ENCODE peak calls at places on chromosomes 5 and 9, in seven cellular contexts. C is spleen, O is transverse colon, U is H1, R is endothelial cell of umbilical vein, F is HepG2, L is sigmoid colon. I is an unnamed sample.

GRCh38 chr5:94082405-94082804 is 341.0 kb upstream of the POU5F2 start:
- DNase-seq in C (no peak), O (no peak), U (no peak), R (no peak), F (no peak), L (no peak), I (no peak)

GRCh38 chr5:943874-944620 is 51.4 kb downstream of the TRIP13 start:
- DNase-seq in C (no peak), O (no peak), U (no peak), R (no peak), F (no peak), L (no peak), I (no peak)

GRCh38 chr5:39520232-39520572 is 95.4 kb upstream of the DAB2 start:
- DNase-seq in C (no peak), O (no peak), U (no peak), R (peak), F (no peak), L (no peak), I (no peak)

GRCh38 chr5:163730206-163730782 is 224.9 kb downstream of the MAT2B start:
- DNase-seq in C (no peak), O (peak), U (no peak), R (no peak), F (no peak), L (no peak), I (no peak)

GRCh38 chr5:143870871-143871632 is 59.1 kb downstream of the HMHB1 start:
- DNase-seq in C (no peak), O (peak), U (peak), R (no peak), F (no peak), L (no peak), I (no peak)

GRCh38 chr9:133642708-133643361 is 6.7 kb downstream of the DBH start:
- DNase-seq in C (no peak), O (no peak), U (no peak), R (no peak), F (no peak), L (no peak), I (no peak)

GRCh38 chr9:4553951-4554381 is 63.7 kb downstream of the SLC1A1 start:
- DNase-seq in C (no peak), O (no peak), U (no peak), R (peak), F (no peak), L (no peak), I (no peak)

GRCh38 chr5:801472-801871 is 16.9 kb upstream of the ZDHHC11B start:
- DNase-seq in C (no peak), O (no peak), U (no peak), R (no peak), F (no peak), L (no peak), I (no peak)

GRCh38 chr9:114677418-114677817 is 4.6 kb downstream of the TEX48 start:
- DNase-seq in C (no peak), O (peak), U (no peak), R (peak), F (peak), L (peak), I (no peak)

GRCh38 chr5:36875051-36875788 is 1.3 kb upstream of the NIPBL start:
- DNase-seq in C (peak), O (peak), U (no peak), R (peak), F (peak), L (peak), I (no peak)

GRCh38 chr5:94731471-94731870 is 113.0 kb downstream of the SLF1 start:
- DNase-seq in C (no peak), O (no peak), U (no peak), R (no peak), F (no peak), L (no peak), I (no peak)

GRCh38 chr9:86720893-86721698 is 226.2 kb downstream of the GAS1 start:
- DNase-seq in C (no peak), O (no peak), U (no peak), R (no peak), F (no peak), L (no peak), I (no peak)

GRCh38 chr5:15215056-15215455 is 284.9 kb upstream of the FBXL7 start:
- DNase-seq in C (no peak), O (no peak), U (no peak), R (no peak), F (no peak), L (no peak), I (no peak)

GRCh38 chr9:137397675-137398423 is 25.1 kb downstream of the EXD3 start:
- DNase-seq in C (no peak), O (no peak), U (no peak), R (no peak), F (no peak), L (no peak), I (no peak)

GRCh38 chr9:91771027-91771426 is 179.0 kb downstream of the ROR2 start:
- DNase-seq in C (no peak), O (peak), U (no peak), R (no peak), F (no peak), L (peak), I (no peak)

GRCh38 chr5:134851307-134851923 is 5.6 kb downstream of the C5orf24 start:
- DNase-seq in C (no peak), O (no peak), U (no peak), R (peak), F (no peak), L (no peak), I (no peak)

GRCh38 chr9:88533951-88534455 is 975 bp upstream of the NXNL2 start:
- DNase-seq in C (peak), O (peak), U (no peak), R (peak), F (no peak), L (peak), I (no peak)

GRCh38 chr5:33231935-33232334 is 208.8 kb upstream of the TARS1 start:
- DNase-seq in C (no peak), O (no peak), U (no peak), R (no peak), F (no peak), L (no peak), I (no peak)

GRCh38 chr5:124301850-124302249 is 444.6 kb downstream of the ZNF608 start:
- DNase-seq in C (no peak), O (no peak), U (no peak), R (no peak), F (no peak), L (no peak), I (no peak)

GRCh38 chr9:104091708-104092107 is 2.4 kb upstream of the SMC2 start:
- DNase-seq in C (no peak), O (peak), U (no peak), R (peak), F (peak), L (peak), I (no peak)

GRCh38 chr9:125405938-125406811 is 144.5 kb downstream of the GAPVD1 start:
- DNase-seq in C (no peak), O (no peak), U (no peak), R (no peak), F (peak), L (no peak), I (no peak)

GRCh38 chr5:176733586-176734262 is 76.6 kb upstream of the UNC5A start:
- DNase-seq in C (no peak), O (no peak), U (no peak), R (no peak), F (no peak), L (peak), I (no peak)

GRCh38 chr9:120902286-120902685 is 24.3 kb downstream of the TRAF1 start:
- DNase-seq in C (no peak), O (no peak), U (no peak), R (no peak), F (no peak), L (no peak), I (no peak)

DNA sequence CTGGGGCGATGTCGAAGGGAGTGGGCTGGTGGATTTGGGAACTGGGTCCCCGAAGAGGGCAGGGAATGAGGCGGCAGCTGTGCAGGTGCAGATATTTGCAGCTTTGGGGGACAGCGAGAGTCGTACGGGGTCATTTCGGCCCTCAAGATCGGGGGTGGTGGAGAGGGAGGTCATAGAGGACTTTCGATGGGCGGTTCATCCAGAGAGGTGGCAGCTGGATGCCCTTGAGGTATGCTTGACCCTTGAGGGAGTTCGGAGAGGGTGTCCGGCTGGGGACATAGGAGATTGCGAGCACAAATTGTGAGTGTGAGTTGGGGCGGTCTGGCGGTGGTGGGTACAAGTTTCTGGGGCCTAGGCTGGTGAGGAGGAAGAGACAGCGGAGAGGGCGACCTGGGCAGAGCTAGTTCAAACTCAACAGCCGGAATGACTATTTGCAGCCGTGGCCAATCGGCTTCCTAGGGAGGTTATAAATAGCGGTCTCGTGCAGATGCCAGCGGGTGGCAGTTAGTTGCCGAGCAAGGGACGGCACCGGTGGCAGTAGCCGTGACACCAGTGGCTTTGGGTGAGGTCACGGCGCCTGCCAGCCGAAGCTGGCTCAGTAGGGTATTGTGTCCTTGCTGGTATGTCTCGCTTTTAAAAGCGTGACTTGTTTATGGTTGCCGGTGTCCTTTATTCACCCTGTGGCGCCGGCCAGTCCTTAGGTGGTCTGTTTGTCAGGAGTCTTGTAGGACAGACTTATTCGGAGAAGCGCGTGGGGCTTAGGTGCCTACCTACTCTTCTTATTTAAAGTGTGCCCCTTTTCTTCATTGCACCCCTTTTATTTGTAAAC is 769 bp downstream of the NNT start:
- DNase-seq in C (peak), O (peak), U (no peak), R (peak), F (peak), L (peak), I (peak)
- TF ChIP-seq POLR2A in C (peak), O (peak), U (no peak), R (no peak), F (peak), L (no peak), I (peak)

GRCh38 chr5:88145205-88145602 is 123.4 kb downstream of the TMEM161B start:
- DNase-seq in C (no peak), O (no peak), U (no peak), R (no peak), F (no peak), L (no peak), I (no peak)

GRCh38 chr5:88142801-88143692 is 125.6 kb downstream of the TMEM161B start:
- DNase-seq in C (no peak), O (peak), U (no peak), R (peak), F (no peak), L (peak), I (no peak)

GRCh38 chr5:88144219-88145040 is 124.2 kb downstream of the TMEM161B start:
- DNase-seq in C (no peak), O (no peak), U (no peak), R (no peak), F (no peak), L (no peak), I (no peak)

GRCh38 chr5:88145603-88146467 is 122.8 kb downstream of the TMEM161B start:
- DNase-seq in C (no peak), O (no peak), U (no peak), R (no peak), F (peak), L (no peak), I (no peak)

DNA sequence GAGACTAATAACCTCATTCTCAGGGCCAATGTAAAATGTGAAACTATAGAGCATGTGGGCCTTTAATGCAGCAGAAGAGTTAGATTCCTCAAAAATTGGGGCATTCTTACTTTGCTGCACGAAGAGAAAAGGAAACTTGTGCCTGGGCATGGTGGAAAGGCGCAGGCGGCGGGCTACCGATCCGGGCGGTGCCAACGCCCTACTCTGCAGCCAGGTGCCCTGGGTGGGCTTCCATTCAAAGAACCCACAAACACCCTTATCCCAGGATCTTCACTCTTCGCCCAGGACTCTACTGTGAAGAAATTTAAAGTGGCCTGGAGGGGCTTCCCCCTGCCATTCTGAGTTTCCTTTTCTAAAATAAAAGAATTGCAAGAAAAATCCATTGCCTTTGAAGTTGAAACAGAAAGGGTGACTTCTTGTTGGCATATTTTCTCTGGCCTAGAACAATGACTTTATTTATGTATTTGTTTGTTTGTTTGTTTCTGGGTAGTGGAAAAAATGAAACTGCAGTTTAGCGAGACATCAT is 124.9 kb downstream of the TMEM161B start:
- DNase-seq in C (no peak), O (no peak), U (no peak), R (no peak), F (no peak), L (no peak), I (no peak)
- TF ChIP-seq POLR2AphosphoS5 in C (no peak), O (no peak), U (no peak), R (no peak), F (no peak), L (no peak), I (no peak)

DNA sequence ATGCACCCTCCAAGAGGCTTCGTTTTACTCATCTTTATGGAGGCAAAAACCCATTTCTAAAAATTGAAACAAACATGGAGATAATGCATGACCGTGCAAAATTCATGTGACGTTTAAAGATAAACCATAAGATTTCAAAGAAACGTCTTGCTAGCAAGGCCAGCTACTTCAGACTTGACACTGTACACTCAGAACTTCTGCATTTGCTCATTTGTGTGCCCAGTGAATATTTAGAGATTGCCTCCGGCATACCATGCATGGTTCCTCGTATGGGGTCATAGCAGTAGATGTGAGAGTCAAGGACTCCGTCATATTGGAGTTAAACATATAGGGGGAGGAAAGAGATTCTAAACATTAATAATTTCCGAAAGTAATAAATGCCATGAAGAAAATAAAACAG is 78.6 kb upstream of the NEURL1B start:
- DNase-seq in C (no peak), O (no peak), U (no peak), R (no peak), F (no peak), L (no peak), I (no peak)
- TF ChIP-seq POLR2A in C (no peak), O (no peak), U (no peak), R (no peak), F (no peak), L (no peak), I (no peak)

GRCh38 chr9:744790-745456 is 96.6 kb upstream of the DMRT1 start:
- DNase-seq in C (no peak), O (peak), U (no peak), R (no peak), F (peak), L (peak), I (no peak)
- TF ChIP-seq POLR2AphosphoS5 in C (no peak), O (peak), U (no peak), R (no peak), F (no peak), L (peak), I (no peak)

GRCh38 chr5:149355688-149356087 is 2.2 kb upstream of the PCYOX1L start:
- DNase-seq in C (no peak), O (no peak), U (no peak), R (no peak), F (no peak), L (no peak), I (no peak)
- TF ChIP-seq POLR2A in C (no peak), O (no peak), U (no peak), R (no peak), F (no peak), L (no peak), I (no peak)

DNA sequence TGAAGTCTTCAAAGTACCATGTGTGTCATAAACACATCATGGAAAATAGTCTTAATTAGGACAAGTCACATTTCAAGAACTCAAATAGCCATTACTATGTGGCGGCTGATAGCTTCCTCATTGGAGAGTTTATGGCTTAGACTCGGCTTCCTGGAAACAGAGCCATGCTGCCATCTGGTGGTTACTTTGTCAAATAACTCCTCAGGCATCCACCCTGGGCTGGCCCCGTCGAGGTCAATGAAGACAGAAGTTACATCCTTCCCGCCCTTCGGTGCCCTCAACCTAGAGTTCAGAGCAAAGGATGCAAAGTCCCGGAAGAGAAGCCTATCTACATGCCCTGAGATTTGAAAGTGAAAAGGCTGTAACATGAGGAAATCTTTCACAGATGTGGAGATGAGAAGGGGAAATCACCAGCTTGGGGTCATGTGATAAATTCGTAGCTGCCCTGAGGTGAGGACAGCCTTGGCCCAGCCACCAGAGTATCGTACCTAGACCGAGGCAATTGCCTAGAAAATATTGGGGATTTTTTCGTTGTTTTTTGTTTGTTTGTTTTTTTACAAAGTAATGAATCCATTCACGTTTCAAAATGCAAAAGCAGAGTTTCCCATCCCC is 45.5 kb upstream of the ZNF169 start:
- DNase-seq in C (peak), O (peak), U (peak), R (peak), F (peak), L (peak), I (peak)
- TF ChIP-seq POLR2AphosphoS5 in C (peak), O (no peak), U (no peak), R (no peak), F (no peak), L (no peak), I (no peak)

GRCh38 chr5:43171926-43172325 is 20.1 kb upstream of the NIM1K start:
- DNase-seq in C (no peak), O (no peak), U (no peak), R (peak), F (no peak), L (no peak), I (no peak)

GRCh38 chr5:43172779-43173178 is 19.2 kb upstream of the NIM1K start:
- DNase-seq in C (no peak), O (no peak), U (no peak), R (no peak), F (no peak), L (no peak), I (no peak)

GRCh38 chr5:43165323-43165722 is 26.7 kb upstream of the NIM1K start:
- DNase-seq in C (no peak), O (no peak), U (no peak), R (no peak), F (no peak), L (no peak), I (no peak)

GRCh38 chr5:43171441-43171840 is 20.6 kb upstream of the NIM1K start:
- DNase-seq in C (no peak), O (no peak), U (no peak), R (no peak), F (no peak), L (no peak), I (no peak)

DNA sequence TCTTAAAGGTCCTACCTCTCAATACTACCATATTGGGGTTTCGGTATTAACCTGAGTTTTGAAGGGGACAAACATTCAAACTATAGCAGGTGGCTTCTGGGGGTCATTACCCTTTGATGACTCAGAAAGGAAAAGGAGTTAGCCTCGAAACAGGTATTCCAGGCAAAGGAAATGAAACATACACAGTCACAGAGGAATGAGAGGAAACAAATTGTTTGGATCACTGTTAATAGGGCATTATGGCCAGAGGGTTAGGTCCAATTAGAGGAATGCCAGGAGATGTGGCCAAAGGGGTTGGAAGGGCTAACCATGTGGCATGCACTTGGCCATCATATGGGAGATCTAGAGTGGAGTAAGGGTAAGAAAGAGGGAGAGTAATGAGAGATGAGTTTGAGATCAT is 23.9 kb upstream of the NIM1K start:
- DNase-seq in C (no peak), O (no peak), U (no peak), R (peak), F (no peak), L (no peak), I (no peak)
- TF ChIP-seq POLR2A in C (no peak), O (no peak), U (no peak), R (no peak), F (no peak), L (no peak), I (no peak)

GRCh38 chr9:16828335-16829281 is 41.9 kb downstream of the BNC2 start:
- DNase-seq in C (no peak), O (peak), U (no peak), R (peak), F (no peak), L (peak), I (no peak)
- TF ChIP-seq POLR2AphosphoS5 in C (no peak), O (no peak), U (no peak), R (no peak), F (no peak), L (no peak), I (no peak)

GRCh38 chr5:139075066-139076050 is 122.8 kb downstream of the SIL1 start:
- DNase-seq in C (no peak), O (no peak), U (no peak), R (no peak), F (no peak), L (no peak), I (no peak)
- TF ChIP-seq POLR2A in C (no peak), O (no peak), U (no peak), R (no peak), F (no peak), L (no peak), I (no peak)

GRCh38 chr9:13491138-13491492 is 211.6 kb upstream of the MPDZ start:
- DNase-seq in C (no peak), O (no peak), U (no peak), R (no peak), F (no peak), L (no peak), I (no peak)
- TF ChIP-seq POLR2AphosphoS5 in C (no peak), O (no peak), U (no peak), R (no peak), F (no peak), L (no peak), I (no peak)